ENCODE peak calls at places on chromosomes 4 and X, in five cellular contexts. One of them, this sample, is unnamed.

GRCh38 chr4:74545488-74545887 is 100.6 kb downstream of the AREG start:
- DNase-seq in choroid plexus epithelial cell: peak; percentile 53
- DNase-seq in AG04450: no peak
- DNase-seq in IMR-90: no peak
- DNase-seq in A549: no peak
- DNase-seq in this sample: no peak

GRCh38 chrX:69503835-69504625 is at the start of gene NALF2:
- DNase-seq in choroid plexus epithelial cell: peak; percentile 53
- DNase-seq in AG04450: no peak
- DNase-seq in IMR-90: peak; percentile 11
- DNase-seq in A549: peak; percentile 41
- DNase-seq in this sample: no peak

GRCh38 chr4:22741744-22742143 is 49.0 kb downstream of the GBA3 start:
- DNase-seq in choroid plexus epithelial cell: no peak
- DNase-seq in AG04450: no peak
- DNase-seq in IMR-90: no peak
- DNase-seq in A549: no peak
- DNase-seq in this sample: no peak

GRCh38 chr4:147975902-147976301 is 244.0 kb downstream of the ARHGAP10 start:
- DNase-seq in choroid plexus epithelial cell: peak; percentile 13
- DNase-seq in AG04450: no peak
- DNase-seq in IMR-90: peak; percentile 25
- DNase-seq in A549: no peak
- DNase-seq in this sample: no peak

GRCh38 chr4:105061136-105061696 is 85.5 kb upstream of the TET2 start:
- DNase-seq in choroid plexus epithelial cell: peak; percentile 2
- DNase-seq in AG04450: no peak
- DNase-seq in IMR-90: peak; percentile 5
- DNase-seq in A549: no peak
- DNase-seq in this sample: no peak

GRCh38 chrX:91435465-91435864 is 826 bp downstream of the PABPC5 start:
- DNase-seq in choroid plexus epithelial cell: no peak
- DNase-seq in AG04450: no peak
- DNase-seq in IMR-90: no peak
- DNase-seq in A549: no peak
- DNase-seq in this sample: no peak

GRCh38 chrX:85024562-85024961 is 20.9 kb downstream of the APOOL start:
- DNase-seq in choroid plexus epithelial cell: no peak
- DNase-seq in AG04450: no peak
- DNase-seq in IMR-90: no peak
- DNase-seq in A549: no peak
- DNase-seq in this sample: no peak

GRCh38 chrX:43559643-43560042 is 96.5 kb upstream of the MAOA start:
- DNase-seq in choroid plexus epithelial cell: peak; percentile 66
- DNase-seq in AG04450: no peak
- DNase-seq in IMR-90: peak; percentile 2
- DNase-seq in A549: peak; percentile 10
- DNase-seq in this sample: no peak

GRCh38 chr4:94063084-94063483 is 144.6 kb upstream of the SMARCAD1 start:
- DNase-seq in choroid plexus epithelial cell: no peak
- DNase-seq in AG04450: no peak
- DNase-seq in IMR-90: no peak
- DNase-seq in A549: no peak
- DNase-seq in this sample: no peak

GRCh38 chr4:20252656-20253271 is 1.1 kb downstream of the SLIT2 start:
- DNase-seq in choroid plexus epithelial cell: peak; percentile 47
- DNase-seq in AG04450: no peak
- DNase-seq in IMR-90: peak; percentile 39
- DNase-seq in A549: no peak
- DNase-seq in this sample: no peak

GRCh38 chr4:180596888-180597483 is 1646.2 kb upstream of the TENM3 start:
- DNase-seq in choroid plexus epithelial cell: no peak
- DNase-seq in AG04450: no peak
- DNase-seq in IMR-90: no peak
- DNase-seq in A549: no peak
- DNase-seq in this sample: no peak

GRCh38 chr4:10204401-10205058 is 87.9 kb upstream of the WDR1 start:
- DNase-seq in choroid plexus epithelial cell: no peak
- DNase-seq in AG04450: no peak
- DNase-seq in IMR-90: no peak
- DNase-seq in A549: no peak
- DNase-seq in this sample: no peak

GRCh38 chr4:21512351-21512750 is 436.2 kb downstream of the KCNIP4 start:
- DNase-seq in choroid plexus epithelial cell: peak; percentile 85
- DNase-seq in AG04450: no peak
- DNase-seq in IMR-90: peak; percentile 4
- DNase-seq in A549: peak; percentile 0
- DNase-seq in this sample: peak; percentile 2

DNA sequence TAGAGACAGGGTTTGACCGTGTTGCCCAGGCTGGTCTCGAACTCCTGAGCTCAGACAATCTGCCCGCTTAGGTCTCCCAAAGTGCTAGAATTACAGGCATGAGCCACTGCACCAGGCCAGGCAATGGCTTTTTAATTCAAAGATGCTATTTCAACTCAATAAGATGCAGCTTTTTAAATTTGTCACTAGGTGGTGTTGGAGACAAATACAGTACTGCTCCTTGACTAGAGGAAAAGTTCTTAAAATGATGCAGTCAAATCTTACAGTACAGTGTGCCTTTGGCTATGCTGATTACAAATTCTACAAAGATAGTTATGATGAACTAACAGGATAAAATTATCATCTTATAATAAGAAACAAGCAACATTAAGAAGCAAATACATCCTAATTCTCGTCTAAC is 441.1 kb downstream of the KCNIP4 start:
- DNase-seq in choroid plexus epithelial cell: peak; percentile 63
- DNase-seq in AG04450: no peak
- DNase-seq in IMR-90: no peak
- DNase-seq in A549: no peak
- DNase-seq in this sample: no peak
- TF ChIP-seq CTCF in choroid plexus epithelial cell: peak; percentile 57
- TF ChIP-seq CTCF in AG04450: peak; percentile 6
- TF ChIP-seq CTCF in IMR-90: no peak
- TF ChIP-seq CTCF in A549: no peak
- TF ChIP-seq CTCF in this sample: no peak

GRCh38 chr4:56240554-56241190 is 146.6 kb downstream of the AASDH start:
- DNase-seq in choroid plexus epithelial cell: no peak
- DNase-seq in AG04450: no peak
- DNase-seq in IMR-90: no peak
- DNase-seq in A549: no peak
- DNase-seq in this sample: no peak
- TF ChIP-seq CTCF in choroid plexus epithelial cell: no peak
- TF ChIP-seq CTCF in AG04450: no peak
- TF ChIP-seq CTCF in IMR-90: no peak
- TF ChIP-seq CTCF in A549: no peak
- TF ChIP-seq CTCF in this sample: no peak

DNA sequence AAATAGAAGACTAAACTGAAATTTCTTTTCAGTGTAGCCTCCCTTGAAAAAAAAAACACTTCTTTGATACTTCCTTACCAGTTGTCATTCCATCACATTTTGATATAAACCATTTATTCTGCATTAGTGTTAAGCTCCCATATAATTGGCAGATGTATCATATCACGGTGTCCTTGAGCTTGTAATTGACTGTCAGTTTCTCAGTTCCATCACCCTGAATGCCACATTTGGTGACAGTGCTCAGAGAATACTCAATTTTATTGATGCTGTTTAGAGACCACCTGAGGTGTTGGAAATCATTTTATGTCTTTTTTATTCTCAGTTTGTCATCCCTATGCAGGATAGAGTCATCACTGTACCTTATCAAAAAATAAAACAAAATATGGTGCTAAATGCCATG is 1528.2 kb downstream of the RAPGEF2 start:
- DNase-seq in choroid plexus epithelial cell: no peak
- DNase-seq in AG04450: no peak
- DNase-seq in IMR-90: no peak
- DNase-seq in A549: no peak
- DNase-seq in this sample: no peak
- TF ChIP-seq CTCF in choroid plexus epithelial cell: no peak
- TF ChIP-seq CTCF in AG04450: no peak
- TF ChIP-seq CTCF in IMR-90: no peak
- TF ChIP-seq CTCF in A549: no peak
- TF ChIP-seq CTCF in this sample: no peak

GRCh38 chr4:13907255-13907751 is 279.8 kb upstream of the BOD1L1 start:
- DNase-seq in choroid plexus epithelial cell: peak; percentile 98
- DNase-seq in AG04450: peak; percentile 90
- DNase-seq in IMR-90: peak; percentile 99
- DNase-seq in A549: peak; percentile 80
- DNase-seq in this sample: peak; percentile 72
- TF ChIP-seq CTCF in choroid plexus epithelial cell: peak; percentile 70
- TF ChIP-seq CTCF in AG04450: peak; percentile 61
- TF ChIP-seq CTCF in IMR-90: peak; percentile 60
- TF ChIP-seq CTCF in A549: peak; percentile 57
- TF ChIP-seq CTCF in this sample: peak; percentile 30

This sample was measured in AG09319.